ENCODE peak calls at places on chromosomes 7 and 10, in four cellular contexts. L is CD8-positive, alpha-beta T cell; B is heart right ventricle; C is upper lobe of right lung. A is an unnamed sample. For H3K4me1, the result is how much of the 10 kb centered on the place peaks cover.

GRCh38 chr7:127885843-127886242 is 145.4 kb downstream of the LRRC4 start:
- DNase-seq in L (no peak), B (no peak), C (no peak), A (no peak)

GRCh38 chr10:87691515-87692070 is 31.9 kb downstream of the PAPSS2 start:
- DNase-seq in L (no peak), B (no peak), C (no peak), A (no peak)

GRCh38 chr7:147595076-147595475 is 995.5 kb upstream of the C7orf33 start:
- DNase-seq in L (no peak), B (no peak), C (no peak), A (no peak)

GRCh38 chr7:151592330-151592729 is 72.6 kb upstream of the RHEB start:
- DNase-seq in L (no peak), B (no peak), C (no peak), A (no peak)

GRCh38 chr10:49217645-49218044 is 29.5 kb upstream of the TMEM273 start:
- DNase-seq in L (no peak), B (no peak), C (no peak), A (no peak)

GRCh38 chr10:58382489-58382995 is 2.7 kb upstream of the TFAM start:
- DNase-seq in L (no peak), B (no peak), C (no peak), A (no peak)

GRCh38 chr10:133133471-133134231 is 26.4 kb upstream of the KNDC1 start:
- DNase-seq in L (no peak), B (no peak), C (no peak), A (no peak)

GRCh38 chr7:22943997-22944396 is 69.9 kb downstream of the HYCC1 start:
- DNase-seq in L (no peak), B (no peak), C (no peak), A (no peak)

GRCh38 chr10:132517951-132518521 is 19.6 kb upstream of the INPP5A start:
- DNase-seq in L (no peak), B (no peak), C (peak), A (no peak)

GRCh38 chr7:151585744-151586424 is 66.2 kb upstream of the RHEB start:
- DNase-seq in L (no peak), B (no peak), C (no peak), A (no peak)

GRCh38 chr10:99658622-99659030 is 683 bp upstream of the ENTPD7 start:
- DNase-seq in L (peak), B (peak), C (peak), A (peak)

GRCh38 chr7:12646139-12646538 is 41.3 kb upstream of the ARL4A start:
- DNase-seq in L (no peak), B (no peak), C (no peak), A (no peak)

GRCh38 chr10:46541735-46542566 is 14.5 kb downstream of the GPRIN2 start:
- DNase-seq in L (no peak), B (no peak), C (peak), A (peak)

GRCh38 chr10:3623746-3624145 is 161.3 kb downstream of the KLF6 start:
- DNase-seq in L (no peak), B (no peak), C (no peak), A (no peak)

GRCh38 chr10:71471957-71472365 is 75.2 kb downstream of the CDH23 start:
- DNase-seq in L (no peak), B (no peak), C (no peak), A (no peak)

GRCh38 chr7:24741691-24742639 is 15.3 kb downstream of the GSDME start:
- DNase-seq in L (no peak), B (no peak), C (no peak), A (peak)

GRCh38 chr10:43117777-43118583 is 20.3 kb upstream of the CSGALNACT2 start:
- DNase-seq in L (no peak), B (no peak), C (peak), A (no peak)
- H3K4me1 ChIP-seq in L (under half), B (under half), C (under half), A (under half)

GRCh38 chr7:888081-889024 is 12.0 kb downstream of the GET4 start:
- DNase-seq in L (no peak), B (peak), C (no peak), A (no peak)
- TF ChIP-seq CTCF in L (no peak), B (no peak), C (no peak), A (no peak)

GRCh38 chr10:101779544-101780186 is 3.6 kb downstream of the NPM3 start:
- DNase-seq in L (peak), B (peak), C (peak), A (peak)
- H3K4me1 ChIP-seq in L (half or more), B (half or more), C (under half), A (under half)

DNA sequence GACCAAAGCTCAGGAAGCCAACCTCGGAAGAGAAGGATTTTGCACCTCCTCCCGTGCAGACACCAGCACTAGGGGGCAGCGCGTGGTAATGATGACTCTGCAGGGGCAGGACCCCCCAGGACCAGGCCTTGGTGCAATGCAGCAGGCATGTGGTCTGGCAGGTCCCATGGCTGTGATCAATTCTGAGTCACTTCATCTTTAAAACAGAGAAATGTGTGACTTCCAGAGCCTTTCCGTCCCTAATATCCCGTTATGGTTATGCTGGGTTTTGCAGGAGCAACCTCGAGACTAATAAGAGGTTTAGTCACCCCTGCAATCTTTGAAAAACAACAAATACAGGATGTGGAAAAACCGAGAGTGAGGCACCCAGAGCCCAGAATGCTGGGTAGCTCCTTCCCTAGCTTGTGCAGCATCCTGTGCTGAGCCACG is 30.2 kb upstream of the GJD4 start:
- DNase-seq in L (no peak), B (no peak), C (no peak), A (no peak)
- TF ChIP-seq CTCF in L (no peak), B (no peak), C (no peak), A (no peak)

GRCh38 chr10:86670876-86671275 is 2.6 kb downstream of the LDB3 start:
- DNase-seq in L (no peak), B (no peak), C (no peak), A (no peak)
- H3K4me1 ChIP-seq in L (under half), B (half or more), C (under half), A (under half)

GRCh38 chr10:6788191-6788590 is 208.1 kb upstream of the PRKCQ start:
- DNase-seq in L (no peak), B (no peak), C (no peak), A (no peak)

GRCh38 chr10:6782378-6782777 is 202.3 kb upstream of the PRKCQ start:
- DNase-seq in L (no peak), B (no peak), C (no peak), A (no peak)

GRCh38 chr10:6787684-6788083 is 207.6 kb upstream of the PRKCQ start:
- DNase-seq in L (no peak), B (no peak), C (no peak), A (no peak)

GRCh38 chr10:6781133-6781770 is 201.2 kb upstream of the PRKCQ start:
- DNase-seq in L (no peak), B (no peak), C (no peak), A (no peak)

GRCh38 chr10:6786579-6787031 is 206.5 kb upstream of the PRKCQ start:
- DNase-seq in L (no peak), B (no peak), C (no peak), A (no peak)
- TF ChIP-seq CTCF in L (no peak), B (peak), C (peak), A (no peak)

DNA sequence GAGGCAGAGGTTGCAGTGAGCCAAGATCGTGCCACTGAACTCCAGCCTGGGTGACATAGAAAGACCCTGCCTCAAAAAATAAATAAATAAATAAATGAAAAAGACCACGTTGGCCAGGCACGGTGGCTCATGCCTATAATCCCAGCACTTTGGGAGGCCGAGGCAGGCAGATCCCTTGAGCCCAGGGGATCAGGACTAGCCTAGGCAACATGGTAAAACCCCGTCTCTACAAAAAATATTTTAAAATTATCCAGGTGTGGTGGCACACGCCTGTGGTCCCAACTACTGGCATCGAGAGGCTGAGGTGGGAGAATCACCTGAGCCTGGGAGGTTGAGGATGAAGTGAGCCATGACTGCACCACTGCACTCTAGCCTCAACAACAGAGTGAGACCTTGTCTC is 116.7 kb upstream of the PDLIM1 start:
- DNase-seq in L (no peak), B (no peak), C (no peak), A (no peak)
- H3K4me1 ChIP-seq in L (under half), B (half or more), C (under half), A (under half)

A was measured in Peyer's patch.